ENCODE peak calls at places on chromosomes 3 and 15, in six cellular contexts. R, W, U, C, X and S are unnamed samples.

GRCh38 chr3:29668728-29669127 is 387.9 kb downstream of the RBMS3 start:
- DNase-seq in R (no peak), W (no peak), U (no peak), C (no peak), X (no peak), S (no peak)

GRCh38 chr3:56683122-56683817 is at the start of gene TASOR:
- DNase-seq in R (peak; percentile 25), W (peak; percentile 83), U (peak; percentile 79), C (peak; percentile 94), X (peak; percentile 87), S (peak; percentile 87)

GRCh38 chr3:160401301-160402095 is 2.0 kb downstream of the SMC4 start:
- DNase-seq in R (peak; percentile 40), W (no peak), U (peak; percentile 81), C (no peak), X (peak; percentile 30), S (peak; percentile 75)

GRCh38 chr3:32413845-32414526 is 22.3 kb downstream of the CMTM7 start:
- DNase-seq in R (no peak), W (no peak), U (no peak), C (no peak), X (no peak), S (peak; percentile 52)

GRCh38 chr3:63351159-63352007 is 73.3 kb downstream of the SYNPR start:
- DNase-seq in R (peak; percentile 11), W (no peak), U (peak; percentile 67), C (no peak), X (peak; percentile 18), S (no peak)

GRCh38 chr3:46208167-46208704 is at the start of gene CCR1:
- DNase-seq in R (no peak), W (no peak), U (peak; percentile 66), C (no peak), X (no peak), S (no peak)

GRCh38 chr3:175585898-175586297 is 726.8 kb downstream of the NAALADL2 start:
- DNase-seq in R (no peak), W (no peak), U (peak; percentile 82), C (no peak), X (peak; percentile 67), S (no peak)

GRCh38 chr15:65612616-65612946 is 1.6 kb upstream of the INTS14 start:
- DNase-seq in R (no peak), W (no peak), U (peak; percentile 15), C (no peak), X (no peak), S (no peak)

GRCh38 chr3:42572278-42572677 is 9.5 kb downstream of the SEC22C start:
- DNase-seq in R (no peak), W (no peak), U (peak; percentile 71), C (no peak), X (peak; percentile 46), S (no peak)

GRCh38 chr3:134651347-134652041 is 672 bp upstream of the KY start:
- DNase-seq in R (no peak), W (peak; percentile 57), U (peak; percentile 9), C (no peak), X (no peak), S (no peak)